ENCODE peak calls at places on chromosomes 16 and 17, in six cellular contexts. One of them, this sample, is unnamed.

GRCh38 chr16:50299508-50300105 is 33.3 kb downstream of the ADCY7 start:
- DNase-seq in A549: no peak
- DNase-seq in K562: no peak
- DNase-seq in IMR-90: no peak
- DNase-seq in GM12878: no peak
- DNase-seq in HepG2: no peak
- DNase-seq in this sample: peak

GRCh38 chr17:5585814-5586558 is 1.7 kb upstream of the NLRP1 start:
- DNase-seq in A549: no peak
- DNase-seq in IMR-90: peak
- DNase-seq in K562: no peak
- DNase-seq in HepG2: no peak
- DNase-seq in GM12878: peak
- DNase-seq in this sample: no peak

GRCh38 chr16:74446866-74447265 is 25.6 kb upstream of the CLEC18B start:
- DNase-seq in GM12878: no peak
- DNase-seq in IMR-90: no peak
- DNase-seq in A549: no peak
- DNase-seq in K562: no peak
- DNase-seq in HepG2: no peak
- DNase-seq in this sample: no peak

GRCh38 chr17:72392056-72393010 is 271.5 kb downstream of the SOX9 start:
- DNase-seq in K562: no peak
- DNase-seq in A549: peak
- DNase-seq in HepG2: no peak
- DNase-seq in IMR-90: peak
- DNase-seq in GM12878: peak
- DNase-seq in this sample: no peak

GRCh38 chr16:26830716-26831115 is 236.0 kb upstream of the C16orf82 start:
- DNase-seq in K562: no peak
- DNase-seq in A549: no peak
- DNase-seq in GM12878: no peak
- DNase-seq in HepG2: no peak
- DNase-seq in IMR-90: no peak
- DNase-seq in this sample: no peak

GRCh38 chr17:7840875-7841274 is 6.9 kb downstream of the KDM6B start:
- DNase-seq in K562: no peak
- DNase-seq in HepG2: no peak
- DNase-seq in IMR-90: no peak
- DNase-seq in GM12878: no peak
- DNase-seq in A549: no peak
- DNase-seq in this sample: no peak

GRCh38 chr16:22189473-22190168 is 16.5 kb upstream of the EEF2K start:
- DNase-seq in IMR-90: peak
- DNase-seq in K562: no peak
- DNase-seq in GM12878: no peak
- DNase-seq in HepG2: no peak
- DNase-seq in A549: no peak
- DNase-seq in this sample: peak

GRCh38 chr17:76547642-76548202 is 7.9 kb downstream of the PRCD start:
- DNase-seq in GM12878: no peak
- DNase-seq in HepG2: no peak
- DNase-seq in A549: no peak
- DNase-seq in K562: no peak
- DNase-seq in IMR-90: no peak
- DNase-seq in this sample: no peak

GRCh38 chr17:68539536-68540469 is 27.6 kb downstream of the PRKAR1A start:
- DNase-seq in GM12878: no peak
- DNase-seq in K562: no peak
- DNase-seq in A549: peak
- DNase-seq in IMR-90: no peak
- DNase-seq in HepG2: peak
- DNase-seq in this sample: no peak

GRCh38 chr16:29848420-29849297 is 14.4 kb downstream of the CDIPT start:
- DNase-seq in GM12878: no peak
- DNase-seq in K562: peak
- DNase-seq in A549: peak
- DNase-seq in IMR-90: peak
- DNase-seq in HepG2: peak
- DNase-seq in this sample: peak

GRCh38 chr17:81116704-81117103 is 48.6 kb upstream of the PVALEF start:
- DNase-seq in HepG2: no peak
- DNase-seq in IMR-90: no peak
- DNase-seq in K562: no peak
- DNase-seq in A549: no peak
- DNase-seq in GM12878: no peak
- DNase-seq in this sample: no peak

GRCh38 chr16:87628940-87629339 is 26.6 kb downstream of the JPH3 start:
- DNase-seq in A549: peak
- DNase-seq in GM12878: no peak
- DNase-seq in HepG2: no peak
- DNase-seq in K562: no peak
- DNase-seq in IMR-90: peak
- DNase-seq in this sample: no peak

GRCh38 chr16:3274490-3274889 is 8.8 kb upstream of the ZNF263 start:
- DNase-seq in HepG2: peak
- DNase-seq in GM12878: no peak
- DNase-seq in IMR-90: peak
- DNase-seq in A549: no peak
- DNase-seq in K562: peak
- DNase-seq in this sample: no peak

GRCh38 chr16:14088155-14088753 is 17.1 kb downstream of the MRTFB start:
- DNase-seq in HepG2: peak
- DNase-seq in IMR-90: no peak
- DNase-seq in A549: no peak
- DNase-seq in GM12878: no peak
- DNase-seq in K562: no peak
- DNase-seq in this sample: no peak

GRCh38 chr17:48463531-48463930 is 33.5 kb upstream of the SKAP1 start:
- DNase-seq in IMR-90: no peak
- DNase-seq in A549: no peak
- DNase-seq in K562: no peak
- DNase-seq in HepG2: no peak
- DNase-seq in GM12878: no peak
- DNase-seq in this sample: no peak

GRCh38 chr17:47982091-47982617 is 11.2 kb downstream of the CDK5RAP3 start:
- DNase-seq in GM12878: no peak
- DNase-seq in IMR-90: no peak
- DNase-seq in K562: peak
- DNase-seq in HepG2: no peak
- DNase-seq in A549: no peak
- DNase-seq in this sample: peak

GRCh38 chr17:68391561-68392268 is 65.6 kb downstream of the WIPI1 start:
- DNase-seq in IMR-90: no peak
- DNase-seq in A549: no peak
- DNase-seq in K562: no peak
- DNase-seq in GM12878: no peak
- DNase-seq in HepG2: peak
- DNase-seq in this sample: no peak

GRCh38 chr16:84582958-84583516 is 34.8 kb downstream of the COTL1 start:
- DNase-seq in K562: no peak
- DNase-seq in IMR-90: peak
- DNase-seq in HepG2: no peak
- DNase-seq in GM12878: no peak
- DNase-seq in A549: peak
- DNase-seq in this sample: no peak

GRCh38 chr16:71467810-71468209 is 5.8 kb upstream of the ZNF23 start:
- DNase-seq in A549: no peak
- DNase-seq in IMR-90: peak
- DNase-seq in K562: peak
- DNase-seq in GM12878: no peak
- DNase-seq in HepG2: peak
- DNase-seq in this sample: no peak

GRCh38 chr17:45768000-45768399 is 16.1 kb upstream of the CRHR1 start:
- DNase-seq in GM12878: no peak
- DNase-seq in HepG2: no peak
- DNase-seq in A549: no peak
- DNase-seq in K562: no peak
- DNase-seq in IMR-90: no peak
- DNase-seq in this sample: no peak

GRCh38 chr16:11133344-11133921 is 122.6 kb downstream of the SOCS1 start:
- DNase-seq in K562: peak
- DNase-seq in HepG2: peak
- DNase-seq in GM12878: no peak
- DNase-seq in A549: no peak
- DNase-seq in IMR-90: peak
- DNase-seq in this sample: no peak

GRCh38 chr17:10276436-10276835 is 78.0 kb upstream of the GAS7 start:
- DNase-seq in IMR-90: no peak
- DNase-seq in GM12878: no peak
- DNase-seq in A549: no peak
- DNase-seq in HepG2: no peak
- DNase-seq in K562: no peak
- DNase-seq in this sample: no peak

GRCh38 chr16:57349212-57350031 is 9.2 kb upstream of the CCL22 start:
- DNase-seq in K562: no peak
- DNase-seq in GM12878: peak
- DNase-seq in IMR-90: no peak
- DNase-seq in A549: no peak
- DNase-seq in HepG2: no peak
- DNase-seq in this sample: no peak

GRCh38 chr17:17990282-17990681 is 17.6 kb downstream of the DRC3 start:
- DNase-seq in HepG2: no peak
- DNase-seq in A549: peak
- DNase-seq in IMR-90: no peak
- DNase-seq in GM12878: no peak
- DNase-seq in K562: no peak
- DNase-seq in this sample: no peak

GRCh38 chr16:57390635-57391307 is 13.8 kb upstream of the CCL17 start:
- DNase-seq in A549: no peak
- DNase-seq in GM12878: no peak
- DNase-seq in K562: no peak
- DNase-seq in HepG2: no peak
- DNase-seq in IMR-90: no peak
- DNase-seq in this sample: no peak

GRCh38 chr16:12516621-12517309 is 286.9 kb downstream of the CPPED1 start:
- DNase-seq in IMR-90: no peak
- DNase-seq in K562: no peak
- DNase-seq in A549: no peak
- DNase-seq in GM12878: no peak
- DNase-seq in HepG2: no peak
- DNase-seq in this sample: no peak

GRCh38 chr16:15857779-15858560 is 1.1 kb upstream of the MYH11 start:
- DNase-seq in IMR-90: peak
- DNase-seq in K562: no peak
- DNase-seq in GM12878: no peak
- DNase-seq in A549: no peak
- DNase-seq in HepG2: no peak
- DNase-seq in this sample: peak

GRCh38 chr16:25390761-25391160 is 133.1 kb upstream of the ZKSCAN2 start:
- DNase-seq in K562: no peak
- DNase-seq in IMR-90: no peak
- DNase-seq in HepG2: no peak
- DNase-seq in GM12878: no peak
- DNase-seq in A549: no peak
- DNase-seq in this sample: no peak

GRCh38 chr16:27465483-27465879 is 63.5 kb downstream of the IL21R start:
- DNase-seq in HepG2: no peak
- DNase-seq in A549: no peak
- DNase-seq in IMR-90: no peak
- DNase-seq in GM12878: no peak
- DNase-seq in K562: no peak
- DNase-seq in this sample: no peak

GRCh38 chr16:54287018-54287757 is 601 bp upstream of the IRX3 start:
- DNase-seq in IMR-90: no peak
- DNase-seq in A549: no peak
- DNase-seq in GM12878: no peak
- DNase-seq in K562: no peak
- DNase-seq in HepG2: no peak
- DNase-seq in this sample: no peak

GRCh38 chr17:73968680-73969079 is 234.8 kb upstream of the RPL38 start:
- DNase-seq in A549: no peak
- DNase-seq in K562: no peak
- DNase-seq in GM12878: no peak
- DNase-seq in HepG2: no peak
- DNase-seq in IMR-90: no peak
- DNase-seq in this sample: no peak

GRCh38 chr17:78808106-78808635 is 26.1 kb upstream of the CYTH1 start:
- DNase-seq in HepG2: no peak
- DNase-seq in IMR-90: peak
- DNase-seq in GM12878: no peak
- DNase-seq in A549: no peak
- DNase-seq in K562: no peak
- DNase-seq in this sample: no peak
- TF ChIP-seq SMC3 in HepG2: no peak
- TF ChIP-seq SMC3 in IMR-90: no peak
- TF ChIP-seq SMC3 in GM12878: no peak
- TF ChIP-seq SMC3 in A549: no peak
- TF ChIP-seq SMC3 in K562: no peak
- TF ChIP-seq SMC3 in this sample: no peak

DNA sequence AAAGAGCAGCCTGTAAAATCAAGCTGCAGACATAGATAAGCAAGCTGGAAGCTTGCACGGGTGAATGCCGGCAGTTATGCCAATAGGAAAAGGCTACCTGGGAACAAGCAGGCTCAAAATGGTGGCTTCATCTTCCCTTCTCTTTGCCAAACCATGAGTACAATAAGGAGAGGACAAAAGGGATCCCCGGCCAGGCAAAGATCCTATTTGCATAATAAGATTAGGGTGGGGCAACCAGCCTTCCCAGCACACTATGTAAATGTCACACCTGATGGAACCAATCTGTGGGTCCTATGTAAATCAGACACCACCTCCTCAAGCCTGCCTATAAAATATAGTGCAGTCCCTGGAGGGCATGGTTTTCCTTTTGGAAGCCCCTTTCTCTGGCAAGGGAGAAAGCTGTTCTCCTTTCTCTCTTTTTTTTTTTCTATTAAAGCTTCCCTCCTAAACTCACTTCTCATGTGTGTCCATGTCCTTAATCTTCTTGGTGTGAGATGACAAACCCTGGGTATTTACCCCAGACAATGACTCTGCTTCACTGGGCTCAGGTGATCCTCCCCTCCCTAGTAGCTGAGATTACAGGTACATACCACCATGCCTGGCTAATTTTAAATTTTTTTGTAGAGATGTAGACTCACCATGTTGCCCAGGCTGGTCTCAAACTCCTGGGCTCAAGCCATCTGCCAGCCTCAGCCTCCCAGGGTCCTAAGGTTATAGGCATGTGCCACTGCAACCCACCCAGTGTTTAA is 44.2 kb downstream of the PSMD12 start:
- DNase-seq in GM12878: no peak
- DNase-seq in A549: no peak
- DNase-seq in IMR-90: no peak
- DNase-seq in K562: peak
- DNase-seq in HepG2: no peak
- DNase-seq in this sample: peak
- TF ChIP-seq SMC3 in GM12878: no peak
- TF ChIP-seq SMC3 in A549: no peak
- TF ChIP-seq SMC3 in IMR-90: no peak
- TF ChIP-seq SMC3 in K562: no peak
- TF ChIP-seq SMC3 in HepG2: no peak
- TF ChIP-seq SMC3 in this sample: no peak

GRCh38 chr17:39568710-39569109 is 39.0 kb downstream of the NEUROD2 start:
- DNase-seq in IMR-90: no peak
- DNase-seq in A549: no peak
- DNase-seq in GM12878: no peak
- DNase-seq in K562: no peak
- DNase-seq in HepG2: no peak
- DNase-seq in this sample: no peak
- TF ChIP-seq SMC3 in IMR-90: no peak
- TF ChIP-seq SMC3 in A549: no peak
- TF ChIP-seq SMC3 in GM12878: no peak
- TF ChIP-seq SMC3 in K562: no peak
- TF ChIP-seq SMC3 in HepG2: no peak
- TF ChIP-seq SMC3 in this sample: no peak

GRCh38 chr17:14427914-14428639 is 127.2 kb downstream of the HS3ST3B1 start:
- DNase-seq in A549: no peak
- DNase-seq in HepG2: no peak
- DNase-seq in GM12878: peak
- DNase-seq in K562: no peak
- DNase-seq in IMR-90: no peak
- DNase-seq in this sample: no peak
- TF ChIP-seq SMC3 in A549: no peak
- TF ChIP-seq SMC3 in HepG2: no peak
- TF ChIP-seq SMC3 in GM12878: no peak
- TF ChIP-seq SMC3 in K562: no peak
- TF ChIP-seq SMC3 in IMR-90: no peak
- TF ChIP-seq SMC3 in this sample: no peak

This sample was measured in SK-N-SH.